ENCODE peak calls at places on chromosome 15, in five cellular contexts. H is HepG2, C is vagina, P is pancreas, O is mammary epithelial cell. B is an unnamed sample. For H3K4me1, the result is how much of the 10 kb centered on the place peaks cover.

GRCh38 chr15:75651810-75652543 is 4.3 kb downstream of the SNX33 start:
- DNase-seq in H (no peak), C (no peak), P (no peak), O (no peak), B (peak)

GRCh38 chr15:89335289-89336041 is 841 bp upstream of the POLG start:
- DNase-seq in H (peak), C (no peak), P (peak), O (no peak), B (peak)

GRCh38 chr15:38714309-38715072 is 149.9 kb upstream of the RASGRP1 start:
- DNase-seq in H (no peak), C (no peak), P (no peak), O (peak), B (no peak)

GRCh38 chr15:26126819-26127387 is 263.8 kb upstream of the ATP10A start:
- DNase-seq in H (no peak), C (no peak), P (no peak), O (no peak), B (no peak)

GRCh38 chr15:68278345-68279217 is 1.0 kb downstream of the FEM1B start:
- DNase-seq in H (peak), C (no peak), P (no peak), O (peak), B (no peak)

GRCh38 chr15:83904107-83904720 is 250.3 kb downstream of the ADAMTSL3 start:
- DNase-seq in H (no peak), C (no peak), P (no peak), O (no peak), B (no peak)

GRCh38 chr15:67915374-67916050 is 75.7 kb upstream of the RNU6-1 start:
- DNase-seq in H (peak), C (no peak), P (peak), O (no peak), B (peak)

GRCh38 chr15:79168922-79169322 is 78.3 kb upstream of the RASGRF1 start:
- DNase-seq in H (peak), C (peak), P (no peak), O (peak), B (no peak)

GRCh38 chr15:96851613-96852012 is 521.1 kb downstream of the NR2F2 start:
- DNase-seq in H (no peak), C (no peak), P (no peak), O (peak), B (no peak)

GRCh38 chr15:58981808-58982475 is 5.5 kb upstream of the RNF111 start:
- DNase-seq in H (no peak), C (no peak), P (no peak), O (no peak), B (no peak)

GRCh38 chr15:78726870-78727551 is 84.3 kb downstream of the ADAMTS7 start:
- DNase-seq in H (peak), C (no peak), P (no peak), O (peak), B (no peak)

GRCh38 chr15:95448531-95449210 is 881.8 kb upstream of the NR2F2 start:
- DNase-seq in H (no peak), C (no peak), P (no peak), O (peak), B (no peak)

GRCh38 chr15:87537295-87537694 is 719.2 kb downstream of the NTRK3 start:
- DNase-seq in H (no peak), C (no peak), P (no peak), O (no peak), B (no peak)

GRCh38 chr15:74383695-74384565 is 16.5 kb upstream of the CYP11A1 start:
- DNase-seq in H (no peak), C (no peak), P (no peak), O (peak), B (peak)

GRCh38 chr15:26295331-26295730 is 432.2 kb upstream of the ATP10A start:
- DNase-seq in H (no peak), C (no peak), P (no peak), O (no peak), B (no peak)

GRCh38 chr15:94008101-94009080 is 223.0 kb upstream of the MCTP2 start:
- DNase-seq in H (no peak), C (no peak), P (no peak), O (no peak), B (no peak)

GRCh38 chr15:43799945-43800285 is at the start of gene SERINC4:
- DNase-seq in H (no peak), C (no peak), P (no peak), O (no peak), B (no peak)

GRCh38 chr15:33735637-33736247 is 232.6 kb upstream of the CHRM5 start:
- DNase-seq in H (peak), C (no peak), P (no peak), O (peak), B (no peak)

GRCh38 chr15:78727561-78727960 is 83.7 kb downstream of the ADAMTS7 start:
- DNase-seq in H (peak), C (no peak), P (no peak), O (no peak), B (no peak)

GRCh38 chr15:60552224-60552623 is 73.3 kb upstream of the ICE2 start:
- DNase-seq in H (no peak), C (no peak), P (no peak), O (no peak), B (no peak)

GRCh38 chr15:63372753-63373152 is 8.9 kb downstream of the CA12 start:
- DNase-seq in H (no peak), C (no peak), P (no peak), O (no peak), B (peak)

GRCh38 chr15:67715166-67715565 is 110.1 kb upstream of the SKOR1 start:
- DNase-seq in H (no peak), C (no peak), P (no peak), O (no peak), B (no peak)

GRCh38 chr15:101017935-101018849 is 99.0 kb downstream of the LRRK1 start:
- DNase-seq in H (no peak), C (peak), P (no peak), O (no peak), B (no peak)

GRCh38 chr15:47959617-47960398 is 161.0 kb upstream of the SLC24A5 start:
- DNase-seq in H (no peak), C (no peak), P (no peak), O (peak), B (no peak)

GRCh38 chr15:81239190-81239589 is 42.5 kb downstream of the IL16 start:
- DNase-seq in H (no peak), C (no peak), P (no peak), O (no peak), B (no peak)

GRCh38 chr15:84702961-84703482 is 12.9 kb downstream of the SEC11A start:
- DNase-seq in H (no peak), C (no peak), P (peak), O (no peak), B (no peak)

GRCh38 chr15:80564056-80564455 is 131.1 kb upstream of the ABHD17C start:
- DNase-seq in H (no peak), C (no peak), P (no peak), O (no peak), B (no peak)

GRCh38 chr15:82966671-82967071 is 14.2 kb upstream of the HOMER2 start:
- DNase-seq in H (no peak), C (no peak), P (no peak), O (no peak), B (no peak)

GRCh38 chr15:65303687-65304392 is 637 bp upstream of the RNU5B-1 start:
- DNase-seq in H (peak), C (no peak), P (peak), O (peak), B (peak)

GRCh38 chr15:40345225-40345866 is 4.6 kb upstream of the CCDC9B start:
- DNase-seq in H (no peak), C (no peak), P (no peak), O (no peak), B (peak)

GRCh38 chr15:40346579-40347558 is 4.0 kb upstream of the PHGR1 start:
- DNase-seq in H (peak), C (no peak), P (no peak), O (no peak), B (no peak)

GRCh38 chr15:40347559-40348470 is 3.0 kb upstream of the PHGR1 start:
- DNase-seq in H (no peak), C (no peak), P (no peak), O (no peak), B (peak)

GRCh38 chr15:40344631-40345120 is 3.9 kb upstream of the CCDC9B start:
- DNase-seq in H (peak), C (no peak), P (peak), O (peak), B (peak)

DNA sequence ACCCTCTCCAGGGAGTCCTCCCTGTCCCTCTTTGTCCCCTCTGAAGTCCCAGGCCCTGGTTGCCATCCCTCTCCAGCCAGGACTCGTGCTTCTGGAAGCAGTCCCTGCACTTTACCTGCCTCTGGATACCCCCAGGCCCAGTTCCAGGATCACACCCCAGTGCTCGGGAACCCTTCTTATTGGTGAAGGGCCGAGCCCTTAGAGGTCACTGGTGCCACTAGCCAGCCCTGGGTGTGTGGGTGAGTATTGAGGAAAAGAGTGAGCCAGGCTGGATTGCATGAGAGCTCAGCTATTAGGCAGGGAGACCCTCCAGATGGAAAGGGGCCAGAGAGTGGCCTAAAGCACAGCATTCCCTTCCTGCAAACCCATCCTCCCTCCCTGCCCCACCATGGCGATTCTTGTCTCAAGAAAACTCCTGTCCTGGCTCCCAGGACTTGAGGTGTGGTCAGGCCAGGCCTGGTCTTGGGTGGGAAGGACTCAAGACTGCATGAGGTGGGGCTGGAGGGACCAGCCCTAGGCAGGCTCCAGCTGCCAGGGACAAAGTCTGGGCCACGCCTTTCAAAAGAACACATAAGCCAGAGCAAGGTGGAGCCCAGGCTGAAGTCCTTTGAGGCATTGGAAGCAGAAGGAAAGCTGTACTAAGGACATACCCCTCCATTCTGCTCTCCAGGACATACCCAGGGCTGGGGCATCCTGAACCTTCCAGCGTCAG is 4.8 kb upstream of the PHGR1 start:
- DNase-seq in H (no peak), C (no peak), P (no peak), O (no peak), B (peak)
- H3K27ac ChIP-seq in H (no peak), C (no peak), P (no peak), O (no peak), B (no peak)

GRCh38 chr15:39869251-39869650 is 50.8 kb downstream of the GPR176 start:
- DNase-seq in H (no peak), C (no peak), P (no peak), O (no peak), B (no peak)
- H3K4me1 ChIP-seq in H (under half), C (under half), P (under half), O (under half), B (under half)

GRCh38 chr15:69971771-69972170 is 125.9 kb downstream of the TLE3 start:
- DNase-seq in H (no peak), C (no peak), P (no peak), O (no peak), B (no peak)
- H3K27ac ChIP-seq in H (no peak), C (no peak), P (no peak), O (no peak), B (no peak)

DNA sequence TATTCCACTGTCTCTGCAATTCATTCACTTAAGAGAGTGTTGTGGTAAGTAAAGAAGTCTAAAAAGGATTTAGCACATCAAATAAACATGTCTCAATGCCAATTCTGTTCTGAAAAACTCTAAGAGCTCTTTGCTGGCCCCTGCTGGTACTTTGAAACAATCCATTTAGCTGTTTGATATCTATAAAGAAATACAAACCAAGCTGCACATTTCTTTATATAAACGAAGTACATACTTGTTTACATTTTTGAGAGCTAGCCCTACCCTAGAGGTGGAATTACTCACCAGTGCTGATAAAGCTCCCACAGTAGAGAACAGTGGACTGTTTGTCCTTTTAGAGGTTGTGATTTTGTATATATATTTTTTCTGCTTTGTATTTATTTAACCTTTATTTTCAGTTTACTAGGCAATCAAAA is 75.5 kb downstream of the NEDD4 start:
- DNase-seq in H (peak), C (no peak), P (no peak), O (peak), B (no peak)
- H3K4me1 ChIP-seq in H (under half), C (under half), P (under half), O (under half), B (under half)

DNA sequence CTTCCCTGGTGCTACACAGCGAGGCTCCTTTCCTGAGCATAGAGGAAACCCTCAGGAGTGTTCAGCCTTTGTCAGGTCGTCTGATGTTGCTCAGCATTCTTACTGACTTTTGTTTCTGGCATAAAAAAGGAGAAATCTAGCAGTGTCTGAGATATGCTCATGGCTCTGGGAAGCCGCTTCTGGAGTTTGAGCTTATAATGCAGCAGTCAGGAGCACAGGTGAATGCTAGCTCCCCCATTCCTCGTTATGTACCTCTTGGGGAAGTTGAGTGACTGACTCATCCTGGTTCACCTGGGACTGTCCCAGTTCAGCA is 49.2 kb upstream of the MYZAP start:
- DNase-seq in H (no peak), C (no peak), P (no peak), O (no peak), B (no peak)
- H3K27ac ChIP-seq in H (no peak), C (no peak), P (no peak), O (no peak), B (no peak)